ENCODE peak calls at places on chromosomes 6 and 20, in nine cellular contexts. A is kidney epithelial cell, B is colonic mucosa, C is heart left ventricle, D is mammary epithelial cell, Q is heart right ventricle, Y is K562, M is psoas muscle, O is left ventricle myocardium inferior. E is an unnamed sample. For H3K27me3 and H3K36me3, the result is how much of the 10 kb centered on the place peaks cover.

GRCh38 chr6:112522600-112522999 is 175.5 kb downstream of the RFPL4B start:
- DNase-seq in Y (no peak), O (no peak), D (peak), B (no peak), A (no peak), M (no peak), Q (no peak), C (no peak), E (no peak)

GRCh38 chr20:17875106-17875980 is 93.3 kb downstream of the SNX5 start:
- DNase-seq in B (peak), D (no peak), Q (peak), C (no peak), O (peak), A (no peak), Y (no peak), M (peak), E (peak)

GRCh38 chr20:21189761-21190523 is 64.1 kb downstream of the KIZ start:
- DNase-seq in O (no peak), M (no peak), B (no peak), Y (no peak), Q (no peak), A (no peak), C (no peak), D (no peak), E (no peak)

GRCh38 chr20:728022-728944 is 40.0 kb downstream of the SLC52A3 start:
- DNase-seq in O (peak), D (no peak), Y (peak), M (peak), A (no peak), Q (peak), B (peak), C (peak), E (peak)

GRCh38 chr6:116218172-116218633 is 35.7 kb downstream of the TSPYL4 start:
- DNase-seq in M (no peak), C (no peak), Q (no peak), B (no peak), D (no peak), O (no peak), Y (no peak), A (no peak), E (no peak)

GRCh38 chr6:137989696-137990095 is 117.5 kb downstream of the PERP start:
- DNase-seq in A (no peak), Q (no peak), Y (no peak), B (no peak), M (no peak), C (no peak), D (no peak), O (no peak), E (no peak)

GRCh38 chr6:16217156-16217721 is 21.1 kb upstream of the GMPR start:
- DNase-seq in B (peak), Y (no peak), Q (no peak), C (no peak), M (no peak), O (no peak), A (no peak), D (no peak), E (no peak)

GRCh38 chr6:154954352-154954751 is 40.8 kb upstream of the TIAM2 start:
- DNase-seq in A (no peak), Q (no peak), C (no peak), Y (no peak), D (no peak), M (no peak), B (no peak), O (no peak), E (no peak)

GRCh38 chr6:15389079-15389758 is 143.3 kb downstream of the JARID2 start:
- DNase-seq in O (no peak), Q (no peak), D (no peak), C (no peak), A (no peak), B (no peak), M (no peak), Y (no peak), E (peak)

GRCh38 chr6:37952027-37952426 is 132.5 kb downstream of the ZFAND3 start:
- DNase-seq in Y (no peak), M (no peak), C (no peak), B (no peak), Q (no peak), O (no peak), D (no peak), A (no peak), E (no peak)

GRCh38 chr6:111563581-111563980 is 42.1 kb downstream of the TRAF3IP2 start:
- DNase-seq in Y (no peak), D (no peak), M (no peak), O (no peak), C (no peak), Q (no peak), B (no peak), A (no peak), E (no peak)

GRCh38 chr6:139144490-139145085 is 9.7 kb downstream of the HECA start:
- DNase-seq in A (no peak), D (no peak), O (no peak), C (no peak), B (no peak), M (no peak), Q (no peak), Y (no peak), E (no peak)

GRCh38 chr20:23365390-23366165 is 3.6 kb downstream of the GZF1 start:
- DNase-seq in Q (no peak), Y (no peak), B (no peak), O (no peak), A (no peak), C (no peak), D (no peak), M (no peak), E (no peak)

GRCh38 chr20:4919047-4919704 is 82.1 kb downstream of the SLC23A2 start:
- DNase-seq in B (no peak), O (no peak), A (no peak), Q (no peak), M (no peak), Y (no peak), C (no peak), D (no peak), E (no peak)

GRCh38 chr20:58237318-58238182 is 9.1 kb upstream of the ANKRD60 start:
- DNase-seq in D (no peak), B (peak), O (no peak), C (no peak), Q (no peak), A (no peak), M (no peak), Y (no peak), E (no peak)
- H3K4me3 ChIP-seq in D (peak), B (peak), O (peak), C (no peak), Q (peak), A (no peak), M (peak), Y (no peak), E (peak)

DNA sequence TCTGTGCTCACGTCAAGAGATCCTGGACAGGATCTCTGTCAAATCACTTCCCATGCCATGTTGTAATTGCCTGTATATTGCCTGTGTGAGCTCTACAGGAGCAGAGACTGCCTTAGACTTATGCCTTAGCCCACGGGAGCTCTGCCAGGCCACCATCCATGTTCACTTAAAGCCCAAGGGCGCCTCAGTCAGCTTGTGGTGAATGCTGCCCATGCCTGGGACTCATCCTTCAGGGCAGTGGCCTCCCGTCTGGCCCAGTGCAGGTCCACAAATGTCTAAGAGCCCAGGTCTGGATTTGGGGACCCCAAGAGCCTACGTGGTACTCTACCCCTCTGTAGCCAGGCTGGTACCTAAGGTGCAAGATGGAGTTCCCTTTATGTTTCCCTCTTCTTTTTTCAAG is 22.4 kb upstream of the BPIFA2 start:
- DNase-seq in B (no peak), O (no peak), Q (no peak), Y (no peak), C (no peak), M (no peak), D (no peak), A (no peak), E (no peak)
- H3K27me3 ChIP-seq in B (under half), O (under half), Q (under half), Y (under half), C (under half), M (under half), D (under half), A (under half), E (under half)

DNA sequence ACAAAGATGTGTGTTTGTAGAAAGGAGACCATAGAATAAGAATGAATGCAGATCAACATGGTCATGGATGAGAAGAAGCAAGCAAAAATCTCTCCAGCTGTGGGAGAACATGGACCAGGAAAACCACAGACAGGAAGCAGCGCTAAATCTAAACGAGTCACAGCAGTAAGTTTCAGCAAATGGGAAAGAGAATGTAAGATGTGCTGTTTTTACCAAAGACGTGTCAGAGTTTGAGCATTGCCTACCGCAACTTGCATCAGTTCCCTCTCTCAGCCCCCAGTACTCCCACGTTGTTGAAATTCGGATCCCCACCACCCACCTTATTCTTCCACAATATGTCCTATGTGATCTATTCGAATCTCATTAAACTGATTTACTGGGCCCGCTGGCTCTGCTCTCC is 59.4 kb upstream of the PRDM1 start:
- DNase-seq in A (no peak), C (no peak), D (peak), B (no peak), M (no peak), Y (no peak), Q (no peak), O (no peak), E (no peak)
- H3K36me3 ChIP-seq in A (under half), C (under half), D (under half), B (under half), M (under half), Y (under half), Q (under half), O (under half), E (under half)

GRCh38 chr6:20532881-20533280 is 1.4 kb upstream of the CDKAL1 start:
- DNase-seq in A (no peak), Y (no peak), Q (no peak), B (no peak), O (no peak), C (no peak), M (no peak), D (no peak), E (no peak)

GRCh38 chr6:20538131-20538662 is 3.9 kb downstream of the CDKAL1 start:
- DNase-seq in Q (no peak), M (no peak), D (no peak), A (no peak), B (no peak), Y (no peak), O (no peak), C (no peak), E (no peak)

GRCh38 chr6:20534906-20535305 is 649 bp downstream of the CDKAL1 start:
- DNase-seq in Y (no peak), D (peak), O (no peak), Q (no peak), C (no peak), B (no peak), A (no peak), M (no peak), E (no peak)

GRCh38 chr6:20534295-20534897 is at the start of gene CDKAL1:
- DNase-seq in O (peak), B (peak), Q (peak), M (peak), D (peak), C (peak), A (peak), Y (peak), E (peak)

DNA sequence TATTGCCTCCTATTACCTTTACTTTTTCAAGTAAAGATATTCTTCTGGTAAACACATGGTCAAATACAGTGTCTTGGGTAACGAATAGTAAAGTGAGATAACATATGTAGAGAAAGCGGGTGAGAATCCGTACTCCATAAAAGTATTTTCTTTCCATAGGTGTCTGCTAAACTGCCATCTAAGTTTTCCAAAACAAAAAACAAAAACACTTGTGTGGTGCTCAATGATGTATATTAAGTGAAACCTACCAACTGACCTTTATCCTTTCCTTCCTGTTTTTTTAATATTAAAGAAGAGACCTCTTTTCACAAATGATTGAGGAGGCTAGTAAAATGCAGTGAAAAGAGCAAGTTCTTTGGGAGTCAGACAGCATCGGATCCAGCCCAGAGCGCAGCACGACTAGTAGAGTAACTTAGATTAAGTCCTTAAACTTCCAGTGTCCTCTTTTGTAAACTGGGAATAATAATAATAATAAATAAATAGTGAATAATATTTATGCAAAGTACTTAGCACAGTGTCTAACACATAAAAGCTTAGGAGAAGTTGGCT is 437 bp upstream of the CDKAL1 start:
- DNase-seq in M (no peak), D (no peak), A (no peak), B (no peak), O (no peak), Q (no peak), C (no peak), Y (no peak), E (no peak)
- H3K4me3 ChIP-seq in M (peak), D (peak), A (peak), B (peak), O (peak), Q (peak), C (peak), Y (peak), E (peak)

DNA sequence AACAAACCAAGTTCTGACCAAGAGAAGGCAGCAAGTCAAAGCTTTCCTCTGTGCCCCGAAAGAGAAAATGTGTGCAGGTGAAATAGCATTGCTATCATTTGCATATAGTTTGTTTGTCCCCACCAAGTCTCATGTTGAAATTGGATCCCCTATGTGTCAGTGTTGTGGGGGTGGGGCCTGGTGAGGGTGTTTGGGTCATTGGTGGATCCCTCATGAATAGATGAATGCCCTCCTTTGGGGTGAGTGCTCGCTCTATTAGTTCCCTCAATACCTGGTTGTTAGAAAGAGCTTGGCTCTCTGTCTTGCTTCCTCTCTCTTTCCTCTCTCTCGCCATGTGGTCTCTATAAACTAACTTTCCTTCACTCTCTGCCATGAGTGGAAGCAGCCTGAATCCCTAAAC is 43.9 kb upstream of the SYNDIG1 start:
- DNase-seq in B (no peak), C (no peak), Y (no peak), A (no peak), D (no peak), O (no peak), Q (no peak), M (no peak), E (no peak)
- H3K27me3 ChIP-seq in B (under half), C (under half), Y (under half), A (under half), D (under half), O (under half), Q (under half), M (under half), E (under half)

E was measured in MG63.